ENCODE peak calls at places on chromosomes 1 and 21, in five cellular contexts. S is aorta; E is HepG2; O is neural crest cell; H is CD8-positive, alpha-beta T cell. C is an unnamed sample.

GRCh38 chr1:247574664-247575063 is 13.5 kb upstream of the OR2G2 start:
- DNase-seq in S (no peak), E (no peak), O (no peak), H (no peak), C (peak; percentile 31)

GRCh38 chr1:101996830-101997485 is at the start of gene OLFM3:
- DNase-seq in S (no peak), E (peak; percentile 1), O (peak; percentile 61), H (no peak), C (peak; percentile 2)

GRCh38 chr21:38478782-38479181 is 19.5 kb downstream of the ERG start:
- DNase-seq in S (no peak), E (no peak), O (no peak), H (no peak), C (peak; percentile 54)

GRCh38 chr1:115829023-115829674 is 11.8 kb downstream of the NHLH2 start:
- DNase-seq in S (no peak), E (peak; percentile 28), O (no peak), H (no peak), C (peak; percentile 82)

GRCh38 chr21:41846033-41846317 is 33.2 kb downstream of the PRDM15 start:
- DNase-seq in S (no peak), E (no peak), O (no peak), H (no peak), C (no peak)

GRCh38 chr21:34092241-34092921 is 19.0 kb downstream of the MRPS6 start:
- DNase-seq in S (no peak), E (no peak), O (no peak), H (peak; percentile 5), C (no peak)

GRCh38 chr1:4630561-4630960 is 23.8 kb upstream of the AJAP1 start:
- DNase-seq in S (no peak), E (no peak), O (no peak), H (no peak), C (no peak)

GRCh38 chr1:966135-966602 is at the start of gene PLEKHN1:
- DNase-seq in S (no peak), E (peak; percentile 30), O (no peak), H (no peak), C (peak; percentile 63)

GRCh38 chr1:170692866-170693575 is 29.1 kb downstream of the PRRX1 start:
- DNase-seq in S (no peak), E (no peak), O (no peak), H (no peak), C (peak; percentile 18)

GRCh38 chr1:183281553-183282091 is 95.6 kb downstream of the LAMC2 start:
- DNase-seq in S (peak; percentile 95), E (peak; percentile 64), O (peak; percentile 90), H (peak; percentile 53), C (peak; percentile 93)

GRCh38 chr1:175400811-175401210 is 208.2 kb upstream of the KIAA0040 start:
- DNase-seq in S (no peak), E (no peak), O (no peak), H (no peak), C (no peak)

GRCh38 chr1:59856725-59857338 is 42.1 kb downstream of the HOOK1 start:
- DNase-seq in S (no peak), E (peak; percentile 90), O (no peak), H (no peak), C (no peak)

GRCh38 chr1:187714501-187714900 is 885.8 kb downstream of the PLA2G4A start:
- DNase-seq in S (no peak), E (no peak), O (no peak), H (no peak), C (no peak)

GRCh38 chr1:183585038-183585437 is 5.2 kb downstream of the NCF2 start:
- DNase-seq in S (no peak), E (no peak), O (no peak), H (no peak), C (no peak)

GRCh38 chr1:32729254-32730046 is 26.9 kb upstream of the SYNC start:
- DNase-seq in S (no peak), E (no peak), O (no peak), H (no peak), C (no peak)

GRCh38 chr1:167915528-167916102 is 1.7 kb upstream of the ADCY10 start:
- DNase-seq in S (no peak), E (no peak), O (no peak), H (no peak), C (no peak)

GRCh38 chr1:227760377-227760776 is 25.1 kb downstream of the SNAP47 start:
- DNase-seq in S (peak; percentile 49), E (no peak), O (no peak), H (no peak), C (no peak)

GRCh38 chr1:204261746-204262505 is 48.1 kb upstream of the GOLT1A start:
- DNase-seq in S (no peak), E (no peak), O (no peak), H (no peak), C (no peak)

C was measured in NB4.